ENCODE peak calls at places on chromosomes 2 and 18, in four cellular contexts. Q is tibial artery, L is psoas muscle, G is thoracic aorta. O is an unnamed sample.

GRCh38 chr2:212154392-212154791 is 384.2 kb downstream of the ERBB4 start:
- DNase-seq in Q (no peak), L (no peak), G (no peak), O (no peak)

GRCh38 chr2:233542507-233542906 is 24.1 kb downstream of the USP40 start:
- DNase-seq in G (no peak), L (peak; percentile 53), Q (peak; percentile 57), O (no peak)

GRCh38 chr18:48456838-48457237 is 47.7 kb upstream of the ZBTB7C start:
- DNase-seq in G (no peak), Q (no peak), L (no peak), O (no peak)

GRCh38 chr2:62410015-62410453 is 96.0 kb downstream of the TMEM17 start:
- DNase-seq in Q (no peak), L (no peak), G (no peak), O (no peak)

GRCh38 chr2:196431957-196432356 is 207.6 kb upstream of the CCDC150 start:
- DNase-seq in G (no peak), Q (no peak), L (no peak), O (no peak)

GRCh38 chr2:20611077-20611843 is 39.6 kb downstream of the HS1BP3 start:
- DNase-seq in G (peak; percentile 60), L (peak; percentile 66), Q (peak; percentile 93), O (peak; percentile 72)

GRCh38 chr18:54222922-54223567 is 1.4 kb downstream of the MBD2 start:
- DNase-seq in L (no peak), G (no peak), Q (no peak), O (no peak)

GRCh38 chr2:67515021-67515420 is 117.9 kb downstream of the ETAA1 start:
- DNase-seq in Q (no peak), G (no peak), L (no peak), O (no peak)

GRCh38 chr2:86037141-86037794 is 68.4 kb downstream of the POLR1A start:
- DNase-seq in L (peak; percentile 72), G (peak; percentile 55), Q (peak; percentile 84), O (peak; percentile 69)

GRCh38 chr2:192381082-192381481 is 186.3 kb upstream of the TMEFF2 start:
- DNase-seq in Q (no peak), L (no peak), G (no peak), O (no peak)

GRCh38 chr18:76766429-76766828 is 55.9 kb upstream of the ZNF236 start:
- DNase-seq in G (no peak), Q (no peak), L (no peak), O (no peak)

GRCh38 chr18:8615397-8616025 is 6.3 kb downstream of the RAB12 start:
- DNase-seq in L (no peak), Q (peak; percentile 36), G (no peak), O (no peak)
- H3K4me3 ChIP-seq in L (peak overlapping the region; percentile 41), Q (no peak overlapping the region), G (no peak overlapping the region), O (no peak overlapping the region)

GRCh38 chr18:31245820-31246219 is 72.1 kb upstream of the DSG1 start:
- DNase-seq in L (no peak), Q (no peak), G (no peak), O (no peak)
- H3K27ac ChIP-seq in L (no peak overlapping the region), Q (no peak overlapping the region), G (no peak overlapping the region), O (no peak overlapping the region)

GRCh38 chr2:88451647-88452150 is 794 bp downstream of the FOXI3 start:
- DNase-seq in Q (no peak), G (no peak), L (no peak), O (no peak)

GRCh38 chr2:88452980-88453582 is 588 bp upstream of the FOXI3 start:
- DNase-seq in L (no peak), Q (no peak), G (no peak), O (no peak)

GRCh38 chr2:88452151-88452851 is at the start of gene FOXI3:
- DNase-seq in L (no peak), G (no peak), Q (no peak), O (no peak)

GRCh38 chr2:88450186-88450585 is 2.3 kb downstream of the FOXI3 start:
- DNase-seq in Q (no peak), G (no peak), L (no peak), O (no peak)

DNA sequence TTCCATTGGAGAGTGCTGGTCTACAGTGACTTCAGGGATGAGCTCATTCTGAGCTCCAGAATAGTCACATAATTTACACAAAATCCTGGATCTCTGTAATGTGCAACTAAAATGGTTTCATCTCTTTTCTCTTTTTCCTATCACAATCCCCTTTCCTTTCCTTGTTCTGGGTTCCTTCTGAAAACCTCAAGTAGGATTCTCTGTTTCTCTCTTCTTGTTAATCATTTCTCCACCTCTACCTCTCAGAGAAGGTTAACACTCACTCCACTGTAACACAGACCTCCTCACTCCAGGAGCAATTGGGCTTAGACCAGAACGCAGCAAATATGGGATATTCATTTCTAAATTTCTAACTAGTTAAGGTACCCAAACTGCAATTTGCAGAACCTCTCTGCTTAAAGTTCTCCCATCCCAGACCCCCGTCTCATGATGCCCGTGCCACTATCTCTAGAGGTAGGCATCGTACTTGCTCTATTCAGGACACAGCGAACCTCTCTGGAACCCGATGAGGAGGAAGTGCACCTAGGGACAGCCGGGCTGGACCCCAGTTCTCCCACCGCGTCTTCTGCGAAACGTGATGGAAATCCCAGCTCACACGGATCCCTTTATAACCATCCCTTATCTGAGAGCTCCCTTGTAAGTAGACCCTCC is 1.4 kb downstream of the FOXI3 start:
- DNase-seq in L (no peak), G (no peak), Q (no peak), O (no peak)
- H3K4me3 ChIP-seq in L (no peak overlapping the region), G (no peak overlapping the region), Q (no peak overlapping the region), O (no peak overlapping the region)

DNA sequence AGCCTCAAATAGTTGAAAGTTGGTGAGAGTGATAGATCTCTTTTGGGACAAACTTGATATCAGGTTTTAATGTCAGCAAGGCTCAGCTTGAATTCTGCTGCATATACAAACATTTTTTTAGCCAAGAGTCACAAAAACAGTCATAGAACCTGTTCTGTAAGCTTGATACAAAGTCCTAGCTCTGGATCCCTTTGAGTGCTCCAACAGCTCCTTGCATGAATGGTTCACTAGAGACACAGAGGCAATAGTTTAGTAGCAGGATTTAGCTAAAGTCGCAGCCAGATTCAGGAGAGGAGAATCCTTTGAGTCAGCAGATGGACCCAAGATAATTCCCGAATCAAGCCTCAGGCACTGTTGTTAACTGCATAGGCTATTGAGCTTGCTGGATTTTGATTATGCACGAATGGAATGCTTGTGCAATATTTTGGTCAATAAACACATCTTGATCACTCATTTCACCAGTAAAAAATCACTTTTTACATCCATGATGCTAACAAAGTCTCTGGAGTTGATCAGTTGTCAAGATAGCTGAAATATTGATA is 148.6 kb downstream of the KLHL14 start:
- DNase-seq in L (no peak), G (no peak), Q (no peak), O (no peak)
- H3K27ac ChIP-seq in L (no peak overlapping the region), G (no peak overlapping the region), Q (no peak overlapping the region), O (no peak overlapping the region)

DNA sequence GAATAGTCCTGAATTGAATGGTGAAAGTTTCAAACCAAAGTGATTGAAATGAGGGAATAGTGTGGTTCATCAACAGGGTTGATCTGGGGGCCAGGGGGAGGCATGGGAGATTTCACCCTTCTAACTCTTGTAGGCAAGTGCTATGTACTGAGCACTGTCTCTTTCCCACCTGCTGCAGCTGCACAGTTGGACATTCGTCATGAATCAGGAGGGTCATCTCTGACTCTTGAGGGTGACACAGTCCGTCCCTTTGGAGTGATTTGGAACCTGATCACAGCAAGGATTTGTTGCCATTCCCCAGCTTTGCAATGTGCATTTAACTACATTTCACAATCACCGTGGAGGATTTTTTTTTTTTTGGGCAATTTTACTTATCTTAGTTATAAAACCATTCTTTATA is 224.6 kb downstream of the PHLPP1 start:
- DNase-seq in Q (no peak), L (no peak), G (no peak), O (no peak)
- H3K4me3 ChIP-seq in Q (peak overlapping the region; percentile 11), L (no peak overlapping the region), G (peak overlapping the region; percentile 47), O (no peak overlapping the region)

GRCh38 chr2:100747551-100747950 is 72.4 kb upstream of the NPAS2 start:
- DNase-seq in G (no peak), Q (no peak), L (no peak), O (no peak)
- H3K27ac ChIP-seq in G (no peak overlapping the region), Q (no peak overlapping the region), L (no peak overlapping the region), O (no peak overlapping the region)

O was measured in Peyer's patch.